ENCODE peak calls at places on chromosomes 13 and 19, in ten cellular contexts. N, M, A, B, G, Y, Z, U, P and S are unnamed samples.

GRCh38 chr19:13132471-13133166 is 14.6 kb downstream of the NACC1 start:
- DNase-seq in B (no peak), A (no peak), M (no peak), P (no peak), Y (no peak), G (no peak), U (no peak), Z (no peak), N (no peak), S (no peak)

GRCh38 chr19:46992699-46993535 is 26.7 kb upstream of the NPAS1 start:
- DNase-seq in N (no peak), Z (no peak), U (no peak), P (no peak), Y (no peak), B (no peak), M (no peak), A (peak; percentile 82), G (no peak), S (no peak)

GRCh38 chr13:87344176-87344575 is 327.0 kb upstream of the SLITRK5 start:
- DNase-seq in Z (no peak), Y (no peak), M (no peak), B (no peak), U (no peak), P (peak; percentile 12), N (no peak), G (no peak), A (no peak), S (no peak)

GRCh38 chr13:113863511-113864302 is at the start of gene GAS6:
- DNase-seq in U (no peak), M (no peak), P (peak; percentile 48), A (no peak), Z (peak; percentile 64), G (peak; percentile 38), Y (peak; percentile 94), B (no peak), N (no peak), S (peak; percentile 72)

GRCh38 chr19:32029235-32029634 is 316.2 kb upstream of the ZNF507 start:
- DNase-seq in P (no peak), Z (no peak), B (no peak), G (no peak), N (no peak), A (no peak), U (no peak), Y (no peak), M (no peak), S (no peak)

GRCh38 chr13:97076898-97077297 is 82.6 kb upstream of the OXGR1 start:
- DNase-seq in N (no peak), U (no peak), M (no peak), A (no peak), B (no peak), Y (no peak), G (no peak), Z (no peak), P (no peak), S (no peak)

GRCh38 chr13:41006296-41006695 is 12.8 kb downstream of the ELF1 start:
- DNase-seq in U (no peak), M (no peak), Y (no peak), N (no peak), A (no peak), B (no peak), G (no peak), Z (peak; percentile 21), P (no peak), S (no peak)

GRCh38 chr19:16366056-16366432 is 41.4 kb downstream of the KLF2 start:
- DNase-seq in B (no peak), Y (no peak), Z (no peak), G (no peak), U (no peak), P (no peak), A (peak; percentile 76), M (no peak), N (no peak), S (no peak)

GRCh38 chr19:45924891-45925447 is 10.4 kb upstream of the NANOS2 start:
- DNase-seq in P (no peak), Y (no peak), M (peak; percentile 39), A (no peak), N (no peak), Z (no peak), B (no peak), G (no peak), U (no peak), S (no peak)
- H3K4me3 ChIP-seq in P (no peak overlapping the region), Y (no peak overlapping the region), M (no peak overlapping the region), A (no peak overlapping the region), N (no peak overlapping the region), Z (no peak overlapping the region), B (no peak overlapping the region), G (no peak overlapping the region), U (no peak overlapping the region), S (no peak overlapping the region)

GRCh38 chr19:1251233-1251502 is 2.8 kb downstream of the MIDN start:
- DNase-seq in U (no peak), B (no peak), A (no peak), M (no peak), G (no peak), N (no peak), P (no peak), Z (peak; percentile 75), Y (no peak), S (peak; percentile 72)

GRCh38 chr19:1251503-1252220 is 3.3 kb downstream of the MIDN start:
- DNase-seq in Z (no peak), P (no peak), M (no peak), B (peak; percentile 92), N (no peak), G (peak; percentile 79), U (no peak), Y (peak; percentile 90), A (peak; percentile 96), S (no peak)

GRCh38 chr19:1249990-1250298 is 1.6 kb downstream of the MIDN start:
- DNase-seq in A (no peak), U (no peak), M (no peak), B (no peak), N (no peak), G (no peak), P (no peak), Y (no peak), Z (no peak), S (no peak)

GRCh38 chr19:1249298-1249989 is 1.1 kb downstream of the MIDN start:
- DNase-seq in N (peak; percentile 98), B (peak; percentile 98), Y (peak; percentile 99), A (peak; percentile 97), P (peak; percentile 96), Z (peak; percentile 92), G (peak; percentile 97), M (peak; percentile 89), U (no peak), S (peak; percentile 98)

DNA sequence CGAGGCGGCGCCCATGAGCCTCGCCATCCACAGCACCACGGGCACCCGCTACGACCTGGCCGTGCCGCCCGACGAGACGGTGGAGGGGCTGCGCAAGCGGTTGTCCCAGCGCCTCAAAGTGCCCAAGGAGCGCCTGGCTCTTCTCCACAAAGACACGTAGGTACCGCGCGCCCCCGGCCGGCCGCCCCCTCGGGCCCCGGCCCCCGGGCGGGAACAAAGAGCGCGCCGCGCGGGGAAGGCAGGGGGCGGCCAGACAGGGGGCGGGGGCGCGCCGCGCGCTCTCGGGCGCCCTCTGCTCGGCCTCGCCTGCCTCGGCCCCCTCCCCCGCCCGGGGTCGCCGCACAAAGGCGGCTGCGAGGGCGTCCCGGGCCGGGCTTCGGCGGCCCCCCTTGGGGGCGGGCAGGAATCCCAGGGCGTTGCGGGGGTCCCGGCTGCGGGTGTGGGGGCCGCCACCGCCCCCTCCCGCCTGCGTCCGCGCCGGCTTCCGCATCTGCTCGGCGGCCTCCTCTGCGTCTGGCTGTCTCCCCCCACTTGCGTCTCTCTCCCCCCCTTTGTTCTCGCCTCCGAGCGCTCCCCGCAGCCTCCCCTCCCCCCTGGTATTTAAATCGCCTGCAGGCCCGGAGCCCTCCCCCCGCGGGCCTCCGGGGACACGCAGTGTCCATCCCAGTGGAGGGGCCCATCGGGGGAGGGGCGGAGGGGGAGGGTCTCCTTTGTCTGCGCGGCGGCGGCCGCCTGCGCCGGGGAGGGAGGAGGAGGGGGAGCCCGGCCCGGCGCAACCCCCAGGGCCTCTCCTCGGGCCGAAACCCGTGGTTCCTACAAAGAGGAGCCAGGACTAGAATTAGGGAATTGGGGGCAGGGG is 2.2 kb downstream of the MIDN start:
- DNase-seq in N (no peak), G (no peak), Y (peak; percentile 89), U (no peak), Z (peak; percentile 72), P (peak; percentile 81), M (no peak), A (peak; percentile 93), B (peak; percentile 93), S (no peak)
- TF ChIP-seq POLR2AphosphoS5 in N (no peak), G (no peak), Y (no peak), U (no peak), Z (no peak), P (peak; percentile 15), M (peak; percentile 35), A (no peak), B (peak; percentile 48), S (no peak)

GRCh38 chr13:50203256-50204083 is 188.2 kb downstream of the KCNRG start:
- DNase-seq in B (no peak), N (no peak), Z (no peak), M (no peak), Y (no peak), G (no peak), P (no peak), A (no peak), U (no peak), S (no peak)

GRCh38 chr13:50214514-50214913 is 199.3 kb downstream of the KCNRG start:
- DNase-seq in Y (no peak), M (no peak), A (no peak), G (no peak), Z (no peak), U (no peak), B (no peak), N (no peak), P (no peak), S (no peak)

GRCh38 chr13:50209646-50210045 is 194.4 kb downstream of the KCNRG start:
- DNase-seq in A (no peak), P (no peak), M (no peak), Z (no peak), Y (no peak), N (no peak), B (no peak), G (no peak), U (no peak), S (no peak)

GRCh38 chr13:50213526-50213925 is 198.3 kb downstream of the KCNRG start:
- DNase-seq in B (no peak), Y (no peak), P (no peak), U (no peak), Z (no peak), G (no peak), M (no peak), N (peak; percentile 8), A (no peak), S (no peak)

GRCh38 chr13:50208826-50209335 is 193.6 kb downstream of the KCNRG start:
- DNase-seq in N (no peak), Z (peak; percentile 84), P (peak; percentile 54), A (peak; percentile 87), M (no peak), B (peak; percentile 72), G (no peak), U (no peak), Y (no peak), S (peak; percentile 32)
- H3K4me3 ChIP-seq in N (peak overlapping the region; percentile 41), Z (peak overlapping the region; percentile 17), P (no peak overlapping the region), A (no peak overlapping the region), M (peak overlapping the region; percentile 19), B (peak overlapping the region; percentile 3), G (peak overlapping the region; percentile 17), U (no peak overlapping the region), Y (no peak overlapping the region), S (peak overlapping the region; percentile 32)

GRCh38 chr19:7600721-7601120 is 5.1 kb downstream of the CAMSAP3 start:
- DNase-seq in Z (no peak), G (no peak), B (no peak), Y (no peak), N (no peak), U (no peak), A (no peak), P (no peak), M (no peak), S (no peak)

GRCh38 chr19:7598180-7598579 is 2.5 kb downstream of the CAMSAP3 start:
- DNase-seq in M (no peak), Z (no peak), U (no peak), B (no peak), N (no peak), Y (no peak), P (no peak), A (no peak), G (no peak), S (no peak)

GRCh38 chr19:7597689-7598088 is 2.0 kb downstream of the CAMSAP3 start:
- DNase-seq in P (no peak), Y (no peak), A (no peak), U (no peak), M (no peak), N (no peak), G (no peak), Z (no peak), B (no peak), S (peak; percentile 40)

GRCh38 chr19:7596191-7596937 is 701 bp downstream of the CAMSAP3 start:
- DNase-seq in Y (peak; percentile 68), M (no peak), G (no peak), B (no peak), N (no peak), U (no peak), P (peak; percentile 48), A (no peak), Z (no peak), S (no peak)

GRCh38 chr19:7595466-7596133 is at the start of gene CAMSAP3:
- DNase-seq in A (no peak), N (no peak), G (no peak), U (no peak), P (peak; percentile 89), M (no peak), Z (peak; percentile 56), B (no peak), Y (peak; percentile 93), S (peak; percentile 66)
- TF ChIP-seq POLR2AphosphoS5 in A (no peak), N (no peak), G (no peak), U (no peak), P (peak; percentile 40), M (no peak), Z (no peak), B (no peak), Y (no peak), S (no peak)